ENCODE peak calls at places on chromosomes 11 and 22, in ten cellular contexts. Z, N, M, S, V, I, F, O, Q and H are unnamed samples.

GRCh38 chr22:49971232-49972162 is 10.9 kb downstream of the PIM3 start:
- DNase-seq in Z (peak), N (peak), M (peak), S (peak), V (peak), I (peak), F (no peak), O (peak), Q (peak), H (no peak)

GRCh38 chr22:39098576-39098975 is 1.5 kb downstream of the APOBEC3H start:
- DNase-seq in Z (no peak), N (no peak), M (no peak), S (no peak), V (no peak), I (no peak), F (no peak), O (no peak), Q (no peak), H (no peak)

GRCh38 chr11:45922425-45923082 is at the start of gene LARGE2:
- DNase-seq in Z (peak), N (peak), M (peak), S (peak), V (peak), I (no peak), F (no peak), O (no peak), Q (peak), H (peak)

GRCh38 chr22:45726081-45726480 is 54.4 kb downstream of the ATXN10 start:
- DNase-seq in Z (no peak), N (no peak), M (no peak), S (no peak), V (no peak), I (no peak), F (no peak), O (no peak), Q (no peak), H (no peak)

GRCh38 chr11:30990625-30991348 is 378.8 kb downstream of the DCDC1 start:
- DNase-seq in Z (no peak), N (peak), M (no peak), S (peak), V (no peak), I (no peak), F (no peak), O (no peak), Q (no peak), H (no peak)

GRCh38 chr11:61377461-61378160 is 14.8 kb upstream of the TMEM216 start:
- DNase-seq in Z (no peak), N (no peak), M (no peak), S (no peak), V (no peak), I (peak), F (no peak), O (no peak), Q (no peak), H (no peak)

GRCh38 chr22:31616315-31616980 is 45.6 kb downstream of the PISD start:
- DNase-seq in Z (no peak), N (no peak), M (no peak), S (no peak), V (peak), I (no peak), F (no peak), O (no peak), Q (no peak), H (no peak)

GRCh38 chr11:100574894-100575769 is 112.0 kb upstream of the ARHGAP42 start:
- DNase-seq in Z (no peak), N (no peak), M (no peak), S (no peak), V (no peak), I (peak), F (no peak), O (peak), Q (no peak), H (no peak)

GRCh38 chr22:43476751-43477150 is 64.9 kb downstream of the MPPED1 start:
- DNase-seq in Z (no peak), N (no peak), M (no peak), S (no peak), V (no peak), I (no peak), F (no peak), O (no peak), Q (no peak), H (no peak)

GRCh38 chr11:115330693-115331482 is 173.3 kb downstream of the CADM1 start:
- DNase-seq in Z (no peak), N (no peak), M (no peak), S (no peak), V (no peak), I (no peak), F (no peak), O (no peak), Q (no peak), H (no peak)

GRCh38 chr11:29018631-29019030 is 910.4 kb downstream of the METTL15 start:
- DNase-seq in Z (no peak), N (peak), M (no peak), S (no peak), V (no peak), I (peak), F (peak), O (peak), Q (no peak), H (no peak)

GRCh38 chr11:83502041-83502440 is 215.9 kb upstream of the CCDC90B start:
- DNase-seq in Z (no peak), N (no peak), M (no peak), S (no peak), V (no peak), I (no peak), F (no peak), O (no peak), Q (no peak), H (no peak)

GRCh38 chr11:59801981-59802638 is 8.5 kb downstream of the MRPL16 start:
- DNase-seq in Z (no peak), N (no peak), M (no peak), S (peak), V (no peak), I (no peak), F (peak), O (peak), Q (no peak), H (no peak)

DNA sequence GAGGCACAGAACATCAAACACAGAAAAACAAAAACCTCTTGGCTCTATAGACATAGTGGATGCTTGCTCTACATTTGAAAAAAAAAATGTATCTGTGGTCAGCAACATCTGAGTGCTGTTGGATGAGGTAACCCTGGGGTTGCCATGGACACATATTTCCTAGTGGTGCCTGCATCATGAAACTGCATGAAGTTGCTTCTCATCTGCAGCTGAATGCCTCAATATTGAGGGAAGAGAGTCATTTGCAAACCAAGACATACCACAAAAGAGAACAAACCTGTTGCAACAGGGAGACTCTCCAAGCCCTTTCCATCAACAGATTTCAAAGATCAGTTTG is 98.7 kb downstream of the SNX19 start:
- DNase-seq in Z (no peak), N (no peak), M (no peak), S (peak), V (peak), I (peak), F (no peak), O (peak), Q (no peak), H (no peak)
- TF ChIP-seq CTCF in Z (no peak), N (no peak), M (no peak), S (no peak), V (no peak), I (no peak), F (no peak), O (no peak), Q (no peak), H (no peak)

GRCh38 chr11:110128161-110128560 is 35.0 kb downstream of the ZC3H12C start:
- DNase-seq in Z (no peak), N (no peak), M (peak), S (no peak), V (no peak), I (no peak), F (no peak), O (peak), Q (no peak), H (no peak)

GRCh38 chr11:110133182-110133581 is 40.0 kb downstream of the ZC3H12C start:
- DNase-seq in Z (no peak), N (no peak), M (no peak), S (no peak), V (no peak), I (no peak), F (no peak), O (no peak), Q (no peak), H (no peak)

GRCh38 chr11:110131386-110132123 is 38.4 kb downstream of the ZC3H12C start:
- DNase-seq in Z (no peak), N (no peak), M (no peak), S (no peak), V (no peak), I (no peak), F (no peak), O (no peak), Q (no peak), H (no peak)

GRCh38 chr11:110134120-110134519 is 40.9 kb downstream of the ZC3H12C start:
- DNase-seq in Z (no peak), N (no peak), M (no peak), S (no peak), V (peak), I (no peak), F (no peak), O (peak), Q (no peak), H (no peak)

GRCh38 chr11:110130642-110131238 is 37.5 kb downstream of the ZC3H12C start:
- DNase-seq in Z (no peak), N (no peak), M (no peak), S (no peak), V (peak), I (no peak), F (peak), O (peak), Q (no peak), H (no peak)
- TF ChIP-seq CTCF in Z (no peak), N (no peak), M (no peak), S (no peak), V (no peak), I (no peak), F (no peak), O (no peak), Q (no peak), H (no peak)

GRCh38 chr11:20251496-20251895 is 91.2 kb upstream of the DBX1 start:
- DNase-seq in Z (no peak), N (no peak), M (no peak), S (no peak), V (no peak), I (no peak), F (no peak), O (no peak), Q (no peak), H (no peak)
- TF ChIP-seq CTCF in Z (no peak), N (no peak), M (no peak), S (no peak), V (no peak), I (no peak), F (no peak), O (no peak), Q (no peak), H (no peak)

DNA sequence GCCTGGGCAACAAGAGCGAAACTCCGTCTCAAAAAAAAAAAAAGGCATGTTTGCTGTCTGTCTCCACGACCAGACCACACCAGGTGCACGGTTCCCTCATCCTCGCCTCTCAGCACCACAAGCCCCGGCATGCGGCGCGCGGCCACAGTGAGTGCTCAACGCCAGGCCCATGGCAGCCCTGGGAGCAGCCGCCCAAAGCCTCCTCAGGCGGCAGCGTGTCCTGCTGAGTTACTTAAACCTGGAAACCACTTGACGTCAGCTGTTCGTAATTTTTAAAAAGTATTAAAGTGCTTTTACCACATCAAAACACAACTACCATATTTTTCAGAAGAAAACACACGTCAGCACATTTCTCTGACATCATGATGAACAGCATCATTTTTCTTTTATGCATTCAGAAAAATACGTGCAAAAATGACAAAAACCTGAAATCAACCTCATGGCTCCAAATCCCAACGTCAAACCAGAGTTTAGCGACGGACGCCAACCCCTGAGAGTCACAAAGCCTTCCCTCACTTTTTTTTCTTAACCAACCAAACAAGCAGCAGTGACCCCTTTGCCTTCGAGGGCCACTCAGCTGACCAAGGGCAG is 2.1 kb downstream of the DEAF1 start:
- DNase-seq in Z (no peak), N (no peak), M (no peak), S (peak), V (no peak), I (no peak), F (no peak), O (no peak), Q (no peak), H (no peak)
- TF ChIP-seq CTCF in Z (no peak), N (no peak), M (no peak), S (no peak), V (no peak), I (no peak), F (no peak), O (no peak), Q (no peak), H (no peak)

DNA sequence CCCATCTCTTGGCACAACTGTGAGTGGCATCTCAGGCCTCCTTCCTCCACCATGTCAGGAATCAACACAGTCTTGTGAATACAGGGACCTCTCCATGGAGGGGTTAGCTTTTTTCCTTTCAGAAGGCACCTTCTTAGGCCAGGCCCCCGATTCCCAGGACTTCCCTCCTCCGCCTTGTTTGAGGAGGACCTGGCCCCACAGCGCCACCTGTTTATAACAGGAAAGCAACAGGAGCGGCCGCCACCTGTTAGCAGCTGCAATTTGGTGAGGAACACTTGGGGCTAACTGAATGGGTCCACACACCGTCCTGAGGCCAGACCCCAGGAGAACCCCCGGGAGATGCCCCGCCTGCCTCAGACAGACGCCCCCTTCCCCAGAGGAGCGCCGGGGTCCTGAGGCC is 3.8 kb upstream of the PKP3 start:
- DNase-seq in Z (no peak), N (no peak), M (no peak), S (no peak), V (no peak), I (no peak), F (no peak), O (no peak), Q (no peak), H (no peak)
- TF ChIP-seq CTCF in Z (peak), N (no peak), M (no peak), S (peak), V (peak), I (no peak), F (no peak), O (no peak), Q (no peak), H (peak)

GRCh38 chr11:65211293-65212105 is 29.8 kb downstream of the CAPN1 start:
- DNase-seq in Z (no peak), N (no peak), M (no peak), S (no peak), V (no peak), I (no peak), F (no peak), O (no peak), Q (no peak), H (no peak)
- TF ChIP-seq CTCF in Z (no peak), N (no peak), M (no peak), S (no peak), V (no peak), I (no peak), F (no peak), O (no peak), Q (no peak), H (no peak)

GRCh38 chr11:73728000-73728399 is 32.9 kb downstream of the RAB6A start:
- DNase-seq in Z (no peak), N (no peak), M (no peak), S (no peak), V (no peak), I (no peak), F (no peak), O (no peak), Q (no peak), H (no peak)

GRCh38 chr11:73726825-73727224 is 34.0 kb downstream of the RAB6A start:
- DNase-seq in Z (no peak), N (no peak), M (no peak), S (no peak), V (no peak), I (no peak), F (no peak), O (no peak), Q (no peak), H (no peak)

GRCh38 chr11:73734996-73735395 is 25.9 kb downstream of the RAB6A start:
- DNase-seq in Z (no peak), N (no peak), M (no peak), S (no peak), V (no peak), I (no peak), F (no peak), O (no peak), Q (no peak), H (no peak)

DNA sequence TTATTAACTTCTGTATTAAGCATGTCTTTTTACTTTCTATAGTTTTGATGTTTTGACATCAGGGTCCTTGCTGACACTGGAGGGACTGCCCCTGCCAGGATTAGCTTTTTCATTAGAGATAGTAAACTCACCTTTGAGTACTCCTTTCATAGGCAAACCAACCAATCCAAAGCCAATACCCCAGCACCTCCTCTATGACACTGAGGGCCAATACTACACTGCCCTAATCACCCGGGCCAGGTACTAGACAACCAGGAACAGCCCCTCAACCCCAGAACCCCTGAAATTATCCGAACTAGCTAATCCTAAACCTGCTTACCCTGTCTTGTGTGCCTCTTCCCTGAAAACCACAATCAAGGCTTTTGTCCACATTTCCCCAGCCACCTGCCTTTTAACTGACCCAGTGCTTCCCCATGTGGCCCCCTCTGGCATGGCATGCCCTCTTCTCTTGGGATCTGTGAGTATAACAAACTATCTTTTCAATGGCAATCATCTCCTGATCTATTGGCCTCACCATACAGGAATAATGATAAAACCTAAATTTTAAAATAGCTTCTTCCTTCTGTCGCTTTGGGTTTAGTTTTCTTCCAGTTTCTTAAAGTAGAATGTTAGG is 31.2 kb downstream of the RAB6A start:
- DNase-seq in Z (peak), N (peak), M (peak), S (peak), V (peak), I (no peak), F (no peak), O (no peak), Q (no peak), H (no peak)
- TF ChIP-seq CTCF in Z (peak), N (no peak), M (peak), S (peak), V (no peak), I (peak), F (peak), O (peak), Q (peak), H (no peak)